ENCODE peak calls at places on chromosomes 1 and 21, in eight cellular contexts. One of them, this sample, is unnamed.

GRCh38 chr1:46539968-46540367 is 11.5 kb downstream of the KNCN start:
- DNase-seq in ascending aorta: no peak
- DNase-seq in tibial artery: no peak
- DNase-seq in breast epithelium: no peak
- DNase-seq in IMR-90: peak; percentile 77
- DNase-seq in PC-3: peak; percentile 76
- DNase-seq in tibial nerve: no peak
- DNase-seq in aorta: no peak
- DNase-seq in this sample: peak; percentile 45

GRCh38 chr1:161382214-161383019 is 14.7 kb upstream of the CFAP126 start:
- DNase-seq in ascending aorta: no peak
- DNase-seq in tibial artery: no peak
- DNase-seq in breast epithelium: no peak
- DNase-seq in IMR-90: peak; percentile 81
- DNase-seq in PC-3: peak; percentile 91
- DNase-seq in tibial nerve: peak; percentile 36
- DNase-seq in aorta: no peak
- DNase-seq in this sample: peak; percentile 88

GRCh38 chr1:50959303-50959912 is 659 bp downstream of the FAF1 start:
- DNase-seq in ascending aorta: no peak
- DNase-seq in tibial artery: peak; percentile 35
- DNase-seq in breast epithelium: no peak
- DNase-seq in IMR-90: peak; percentile 37
- DNase-seq in PC-3: peak; percentile 42
- DNase-seq in tibial nerve: peak; percentile 12
- DNase-seq in aorta: no peak
- DNase-seq in this sample: peak; percentile 47

GRCh38 chr1:219926363-219926998 is 1.9 kb downstream of the SLC30A10 start:
- DNase-seq in ascending aorta: no peak
- DNase-seq in tibial artery: no peak
- DNase-seq in breast epithelium: no peak
- DNase-seq in IMR-90: no peak
- DNase-seq in PC-3: peak; percentile 33
- DNase-seq in tibial nerve: no peak
- DNase-seq in aorta: no peak
- DNase-seq in this sample: no peak

GRCh38 chr1:27971674-27972073 is 11.9 kb downstream of the XKR8 start:
- DNase-seq in ascending aorta: no peak
- DNase-seq in tibial artery: no peak
- DNase-seq in breast epithelium: no peak
- DNase-seq in IMR-90: no peak
- DNase-seq in PC-3: no peak
- DNase-seq in tibial nerve: peak; percentile 49
- DNase-seq in aorta: no peak
- DNase-seq in this sample: peak; percentile 37

GRCh38 chr1:212621043-212621829 is 12.7 kb downstream of the ATF3 start:
- DNase-seq in ascending aorta: no peak
- DNase-seq in tibial artery: no peak
- DNase-seq in breast epithelium: no peak
- DNase-seq in IMR-90: no peak
- DNase-seq in PC-3: no peak
- DNase-seq in tibial nerve: no peak
- DNase-seq in aorta: no peak
- DNase-seq in this sample: no peak

GRCh38 chr1:167136191-167136614 is 42.3 kb downstream of the STYXL2 start:
- DNase-seq in ascending aorta: no peak
- DNase-seq in tibial artery: no peak
- DNase-seq in breast epithelium: no peak
- DNase-seq in IMR-90: peak; percentile 12
- DNase-seq in PC-3: peak; percentile 65
- DNase-seq in tibial nerve: no peak
- DNase-seq in aorta: no peak
- DNase-seq in this sample: peak; percentile 59

GRCh38 chr1:34407140-34407539 is 230.4 kb downstream of the C1orf94 start:
- DNase-seq in ascending aorta: no peak
- DNase-seq in tibial artery: no peak
- DNase-seq in breast epithelium: no peak
- DNase-seq in IMR-90: no peak
- DNase-seq in PC-3: peak; percentile 8
- DNase-seq in tibial nerve: no peak
- DNase-seq in aorta: no peak
- DNase-seq in this sample: peak; percentile 12

GRCh38 chr1:3011631-3012510 is 9.4 kb upstream of the ACTRT2 start:
- DNase-seq in ascending aorta: no peak
- DNase-seq in tibial artery: peak; percentile 11
- DNase-seq in breast epithelium: peak; percentile 37
- DNase-seq in IMR-90: no peak
- DNase-seq in PC-3: no peak
- DNase-seq in tibial nerve: no peak
- DNase-seq in aorta: peak; percentile 74
- DNase-seq in this sample: no peak

GRCh38 chr1:3009556-3009955 is 11.7 kb upstream of the ACTRT2 start:
- DNase-seq in ascending aorta: no peak
- DNase-seq in tibial artery: peak; percentile 5
- DNase-seq in breast epithelium: no peak
- DNase-seq in IMR-90: no peak
- DNase-seq in PC-3: no peak
- DNase-seq in tibial nerve: no peak
- DNase-seq in aorta: no peak
- DNase-seq in this sample: no peak

GRCh38 chr1:3012511-3013291 is 8.6 kb upstream of the ACTRT2 start:
- DNase-seq in ascending aorta: no peak
- DNase-seq in tibial artery: peak; percentile 47
- DNase-seq in breast epithelium: peak; percentile 53
- DNase-seq in IMR-90: no peak
- DNase-seq in PC-3: peak; percentile 55
- DNase-seq in tibial nerve: peak; percentile 53
- DNase-seq in aorta: peak; percentile 92
- DNase-seq in this sample: peak; percentile 73

GRCh38 chr1:3009021-3009420 is 12.2 kb upstream of the ACTRT2 start:
- DNase-seq in ascending aorta: no peak
- DNase-seq in tibial artery: peak; percentile 10
- DNase-seq in breast epithelium: peak; percentile 24
- DNase-seq in IMR-90: no peak
- DNase-seq in PC-3: no peak
- DNase-seq in tibial nerve: no peak
- DNase-seq in aorta: no peak
- DNase-seq in this sample: no peak

DNA sequence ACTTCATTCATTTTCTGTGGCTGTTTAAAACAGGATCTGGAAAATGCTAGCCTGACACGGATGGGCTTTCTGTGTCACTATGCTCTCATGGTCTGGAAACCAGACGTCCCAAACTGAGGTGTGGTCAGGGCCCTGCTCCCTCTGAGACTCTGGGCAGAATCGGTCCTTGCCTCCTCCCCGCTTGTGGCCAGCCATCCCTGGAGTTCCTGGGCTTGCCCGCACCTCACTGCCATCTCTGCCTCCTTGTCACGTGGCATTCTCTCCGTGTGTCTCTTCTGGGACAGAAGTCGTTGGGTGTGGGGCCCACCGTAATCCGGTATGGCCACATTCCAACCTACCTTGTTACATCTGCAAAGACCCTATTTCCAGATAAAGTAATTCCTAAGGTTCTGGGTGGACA is 10.1 kb upstream of the ACTRT2 start:
- DNase-seq in ascending aorta: no peak
- DNase-seq in tibial artery: peak; percentile 18
- DNase-seq in breast epithelium: peak; percentile 35
- DNase-seq in IMR-90: no peak
- DNase-seq in PC-3: no peak
- DNase-seq in tibial nerve: no peak
- DNase-seq in aorta: no peak
- DNase-seq in this sample: no peak
- H3K9me3 ChIP-seq in ascending aorta: peaks cover 5% of the 10 kb centered on the region
- H3K9me3 ChIP-seq in tibial artery: peaks cover 12% of the 10 kb centered on the region
- H3K9me3 ChIP-seq in breast epithelium: peaks cover 6% of the 10 kb centered on the region
- H3K9me3 ChIP-seq in IMR-90: peaks cover 47% of the 10 kb centered on the region
- H3K9me3 ChIP-seq in PC-3: peaks cover 4% of the 10 kb centered on the region
- H3K9me3 ChIP-seq in tibial nerve: no peaks in the 10 kb centered on the region
- H3K9me3 ChIP-seq in aorta: no peaks in the 10 kb centered on the region
- H3K9me3 ChIP-seq in this sample: peaks cover 35% of the 10 kb centered on the region

GRCh38 chr1:152747831-152748230 is 10.0 kb upstream of the KPRP start:
- DNase-seq in ascending aorta: no peak
- DNase-seq in tibial artery: no peak
- DNase-seq in breast epithelium: no peak
- DNase-seq in IMR-90: no peak
- DNase-seq in PC-3: no peak
- DNase-seq in tibial nerve: no peak
- DNase-seq in aorta: no peak
- DNase-seq in this sample: no peak

GRCh38 chr1:152741656-152742055 is 16.2 kb upstream of the KPRP start:
- DNase-seq in ascending aorta: no peak
- DNase-seq in tibial artery: no peak
- DNase-seq in breast epithelium: no peak
- DNase-seq in IMR-90: no peak
- DNase-seq in PC-3: peak; percentile 35
- DNase-seq in tibial nerve: no peak
- DNase-seq in aorta: no peak
- DNase-seq in this sample: no peak

GRCh38 chr1:152745765-152746444 is 11.9 kb upstream of the KPRP start:
- DNase-seq in ascending aorta: no peak
- DNase-seq in tibial artery: no peak
- DNase-seq in breast epithelium: no peak
- DNase-seq in IMR-90: no peak
- DNase-seq in PC-3: no peak
- DNase-seq in tibial nerve: no peak
- DNase-seq in aorta: no peak
- DNase-seq in this sample: no peak

GRCh38 chr1:152743371-152744145 is 14.3 kb upstream of the KPRP start:
- DNase-seq in ascending aorta: no peak
- DNase-seq in tibial artery: no peak
- DNase-seq in breast epithelium: no peak
- DNase-seq in IMR-90: peak; percentile 2
- DNase-seq in PC-3: peak; percentile 63
- DNase-seq in tibial nerve: no peak
- DNase-seq in aorta: no peak
- DNase-seq in this sample: no peak

DNA sequence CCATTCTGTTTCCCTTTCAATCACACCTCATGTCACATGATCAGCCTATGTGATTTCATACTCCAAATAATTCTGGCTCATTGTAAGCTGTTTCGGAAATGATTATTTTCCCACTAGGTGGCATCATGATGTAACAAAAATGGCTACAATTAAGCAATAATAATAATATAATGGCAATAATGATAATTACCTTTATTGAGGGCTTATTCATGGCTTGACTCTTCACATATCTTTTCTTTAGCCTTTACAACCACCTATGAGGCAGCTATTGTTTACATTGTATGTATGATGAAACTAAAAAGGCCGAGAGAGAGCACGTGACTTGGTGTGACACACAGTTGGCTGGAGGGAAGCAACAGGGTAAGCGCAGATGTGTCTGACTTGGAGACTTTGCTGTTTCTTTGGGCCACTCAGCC is 12.5 kb upstream of the KPRP start:
- DNase-seq in ascending aorta: no peak
- DNase-seq in tibial artery: no peak
- DNase-seq in breast epithelium: no peak
- DNase-seq in IMR-90: peak; percentile 47
- DNase-seq in PC-3: peak; percentile 65
- DNase-seq in tibial nerve: no peak
- DNase-seq in aorta: no peak
- DNase-seq in this sample: no peak
- H3K9me3 ChIP-seq in ascending aorta: no peaks in the 10 kb centered on the region
- H3K9me3 ChIP-seq in tibial artery: no peaks in the 10 kb centered on the region
- H3K9me3 ChIP-seq in breast epithelium: no peaks in the 10 kb centered on the region
- H3K9me3 ChIP-seq in IMR-90: no peaks in the 10 kb centered on the region
- H3K9me3 ChIP-seq in PC-3: no peaks in the 10 kb centered on the region
- H3K9me3 ChIP-seq in tibial nerve: no peaks in the 10 kb centered on the region
- H3K9me3 ChIP-seq in aorta: no peaks in the 10 kb centered on the region
- H3K9me3 ChIP-seq in this sample: no peaks in the 10 kb centered on the region

GRCh38 chr21:31479714-31480113 is 135.7 kb upstream of the TIAM1 start:
- DNase-seq in ascending aorta: no peak
- DNase-seq in tibial artery: no peak
- DNase-seq in breast epithelium: no peak
- DNase-seq in IMR-90: no peak
- DNase-seq in PC-3: no peak
- DNase-seq in tibial nerve: no peak
- DNase-seq in aorta: no peak
- DNase-seq in this sample: no peak

GRCh38 chr21:31479222-31479621 is 135.2 kb upstream of the TIAM1 start:
- DNase-seq in ascending aorta: no peak
- DNase-seq in tibial artery: no peak
- DNase-seq in breast epithelium: no peak
- DNase-seq in IMR-90: no peak
- DNase-seq in PC-3: no peak
- DNase-seq in tibial nerve: no peak
- DNase-seq in aorta: no peak
- DNase-seq in this sample: no peak

GRCh38 chr21:31484219-31484618 is 140.2 kb upstream of the TIAM1 start:
- DNase-seq in ascending aorta: no peak
- DNase-seq in tibial artery: no peak
- DNase-seq in breast epithelium: no peak
- DNase-seq in IMR-90: no peak
- DNase-seq in PC-3: no peak
- DNase-seq in tibial nerve: no peak
- DNase-seq in aorta: no peak
- DNase-seq in this sample: no peak

GRCh38 chr21:31480228-31480627 is 136.2 kb upstream of the TIAM1 start:
- DNase-seq in ascending aorta: no peak
- DNase-seq in tibial artery: no peak
- DNase-seq in breast epithelium: no peak
- DNase-seq in IMR-90: no peak
- DNase-seq in PC-3: no peak
- DNase-seq in tibial nerve: no peak
- DNase-seq in aorta: no peak
- DNase-seq in this sample: no peak

DNA sequence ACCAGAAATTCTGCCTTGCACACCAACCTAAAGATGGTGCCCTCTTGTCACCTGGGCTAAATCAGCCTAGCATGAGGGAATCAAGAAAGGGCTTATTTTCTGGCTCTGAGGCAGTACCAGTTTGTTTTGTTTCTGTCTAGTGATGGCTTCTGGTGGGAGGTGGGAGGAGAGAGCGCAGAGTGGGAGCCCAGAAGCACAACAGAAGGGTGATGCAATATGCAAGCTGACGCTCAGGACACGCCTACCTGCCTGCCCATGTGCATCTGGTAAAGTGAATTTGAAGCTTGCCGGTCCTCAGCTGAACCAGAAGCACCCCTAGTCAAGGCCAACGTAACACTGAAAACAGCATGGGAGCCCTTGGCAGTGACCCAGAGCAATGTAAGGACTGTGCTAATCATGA is 138.4 kb upstream of the TIAM1 start:
- DNase-seq in ascending aorta: no peak
- DNase-seq in tibial artery: no peak
- DNase-seq in breast epithelium: no peak
- DNase-seq in IMR-90: no peak
- DNase-seq in PC-3: no peak
- DNase-seq in tibial nerve: no peak
- DNase-seq in aorta: no peak
- DNase-seq in this sample: no peak
- H3K9me3 ChIP-seq in ascending aorta: no peaks in the 10 kb centered on the region
- H3K9me3 ChIP-seq in tibial artery: peaks cover 23% of the 10 kb centered on the region
- H3K9me3 ChIP-seq in breast epithelium: peaks cover 18% of the 10 kb centered on the region
- H3K9me3 ChIP-seq in IMR-90: peaks cover 20% of the 10 kb centered on the region
- H3K9me3 ChIP-seq in PC-3: peaks cover 3% of the 10 kb centered on the region
- H3K9me3 ChIP-seq in tibial nerve: no peaks in the 10 kb centered on the region
- H3K9me3 ChIP-seq in aorta: peaks cover 11% of the 10 kb centered on the region
- H3K9me3 ChIP-seq in this sample: peaks cover 20% of the 10 kb centered on the region

GRCh38 chr1:4089421-4090175 is 189.5 kb upstream of the C1orf174 start:
- DNase-seq in ascending aorta: no peak
- DNase-seq in tibial artery: no peak
- DNase-seq in breast epithelium: peak; percentile 40
- DNase-seq in IMR-90: no peak
- DNase-seq in PC-3: no peak
- DNase-seq in tibial nerve: no peak
- DNase-seq in aorta: no peak
- DNase-seq in this sample: no peak

GRCh38 chr1:4091996-4092395 is 191.9 kb upstream of the C1orf174 start:
- DNase-seq in ascending aorta: no peak
- DNase-seq in tibial artery: no peak
- DNase-seq in breast epithelium: peak; percentile 12
- DNase-seq in IMR-90: no peak
- DNase-seq in PC-3: no peak
- DNase-seq in tibial nerve: no peak
- DNase-seq in aorta: no peak
- DNase-seq in this sample: no peak

GRCh38 chr1:4088676-4089075 is 188.6 kb upstream of the C1orf174 start:
- DNase-seq in ascending aorta: no peak
- DNase-seq in tibial artery: no peak
- DNase-seq in breast epithelium: peak; percentile 31
- DNase-seq in IMR-90: no peak
- DNase-seq in PC-3: no peak
- DNase-seq in tibial nerve: no peak
- DNase-seq in aorta: peak; percentile 53
- DNase-seq in this sample: no peak

GRCh38 chr1:4090556-4090955 is 190.5 kb upstream of the C1orf174 start:
- DNase-seq in ascending aorta: no peak
- DNase-seq in tibial artery: no peak
- DNase-seq in breast epithelium: peak; percentile 43
- DNase-seq in IMR-90: no peak
- DNase-seq in PC-3: no peak
- DNase-seq in tibial nerve: no peak
- DNase-seq in aorta: no peak
- DNase-seq in this sample: no peak

GRCh38 chr1:4090976-4091660 is 191.0 kb upstream of the C1orf174 start:
- DNase-seq in ascending aorta: no peak
- DNase-seq in tibial artery: no peak
- DNase-seq in breast epithelium: peak; percentile 30
- DNase-seq in IMR-90: no peak
- DNase-seq in PC-3: no peak
- DNase-seq in tibial nerve: no peak
- DNase-seq in aorta: no peak
- DNase-seq in this sample: no peak
- H3K9me3 ChIP-seq in ascending aorta: no peaks in the 10 kb centered on the region
- H3K9me3 ChIP-seq in tibial artery: peaks cover 16% of the 10 kb centered on the region
- H3K9me3 ChIP-seq in breast epithelium: peaks cover 24% of the 10 kb centered on the region
- H3K9me3 ChIP-seq in IMR-90: peaks cover 58% of the 10 kb centered on the region
- H3K9me3 ChIP-seq in PC-3: no peaks in the 10 kb centered on the region
- H3K9me3 ChIP-seq in tibial nerve: no peaks in the 10 kb centered on the region
- H3K9me3 ChIP-seq in aorta: peaks cover 21% of the 10 kb centered on the region
- H3K9me3 ChIP-seq in this sample: peaks cover 13% of the 10 kb centered on the region

This sample was measured in adipocyte.